ENCODE peak calls at places on chromosomes 1 and 21, in six cellular contexts. H, Y, C, W, Q and K are unnamed samples.

GRCh38 chr1:10738125-10738746 is 58.2 kb downstream of the CASZ1 start:
- DNase-seq in Y (peak; percentile 82), H (no peak), Q (peak; percentile 49), W (peak; percentile 86), C (peak; percentile 86), K (no peak)

GRCh38 chr1:92317836-92318493 is 19.1 kb downstream of the RPAP2 start:
- DNase-seq in Q (no peak), W (no peak), H (no peak), C (no peak), Y (no peak), K (no peak)

GRCh38 chr1:73862343-73862742 is 335.6 kb downstream of the LRRIQ3 start:
- DNase-seq in H (no peak), Y (no peak), Q (no peak), C (no peak), W (no peak), K (no peak)

GRCh38 chr1:206770531-206771352 is at the start of gene IL19:
- DNase-seq in Y (no peak), C (no peak), H (peak; percentile 34), Q (peak; percentile 5), W (no peak), K (no peak)

GRCh38 chr1:208556461-208556860 is 312.3 kb upstream of the PLXNA2 start:
- DNase-seq in W (no peak), Q (no peak), H (no peak), Y (no peak), C (no peak), K (no peak)

GRCh38 chr1:84877592-84877991 is 15.4 kb downstream of the LPAR3 start:
- DNase-seq in Q (no peak), H (peak; percentile 83), W (no peak), C (no peak), Y (no peak), K (no peak)

GRCh38 chr1:154589780-154590179 is 18.2 kb downstream of the ADAR start:
- DNase-seq in W (no peak), Y (no peak), C (no peak), Q (no peak), H (peak; percentile 59), K (no peak)

GRCh38 chr1:8727809-8728213 is 89.6 kb downstream of the RERE start:
- DNase-seq in H (no peak), Q (no peak), C (no peak), Y (no peak), W (no peak), K (peak; percentile 53)

GRCh38 chr1:60037061-60037460 is 36.5 kb downstream of the C1orf87 start:
- DNase-seq in Y (no peak), Q (no peak), C (no peak), W (no peak), H (no peak), K (no peak)

GRCh38 chr1:210085359-210085758 is 147.2 kb upstream of the SERTAD4 start:
- DNase-seq in Y (no peak), H (no peak), W (no peak), Q (no peak), C (no peak), K (no peak)

GRCh38 chr21:45417951-45418300 is 13.0 kb downstream of the COL18A1 start:
- DNase-seq in Y (no peak), Q (no peak), C (no peak), W (no peak), H (no peak), K (no peak)

GRCh38 chr1:94068096-94068830 is 52.7 kb downstream of the ABCA4 start:
- DNase-seq in Q (no peak), Y (no peak), H (peak; percentile 76), W (no peak), C (peak; percentile 46), K (no peak)

GRCh38 chr1:54643736-54644135 is 2.1 kb downstream of the MROH7 start:
- DNase-seq in Q (no peak), Y (no peak), W (no peak), C (no peak), H (no peak), K (no peak)

GRCh38 chr21:46184625-46185555 is 631 bp upstream of the SPATC1L start:
- DNase-seq in H (peak; percentile 75), C (peak; percentile 77), Q (peak; percentile 90), W (peak; percentile 93), Y (peak; percentile 86), K (peak; percentile 94)

GRCh38 chr1:98176414-98176813 is 255.6 kb upstream of the DPYD start:
- DNase-seq in W (no peak), H (no peak), Q (no peak), Y (no peak), C (no peak), K (no peak)

GRCh38 chr1:192724670-192725069 is 84.2 kb upstream of the RGS2 start:
- DNase-seq in Y (no peak), Q (no peak), H (peak; percentile 68), W (no peak), C (no peak), K (no peak)

GRCh38 chr1:116855788-116856187 is 53.9 kb upstream of the PTGFRN start:
- DNase-seq in C (no peak), Q (no peak), W (no peak), H (peak; percentile 39), Y (no peak), K (no peak)

GRCh38 chr1:86756062-86756406 is 51.7 kb downstream of the SH3GLB1 start:
- DNase-seq in Q (no peak), H (no peak), Y (no peak), W (no peak), C (no peak), K (no peak)

GRCh38 chr1:70443739-70444138 is 32.7 kb downstream of the CTH start:
- DNase-seq in Q (no peak), Y (no peak), H (no peak), W (no peak), C (no peak), K (no peak)

GRCh38 chr1:36342426-36343185 is 19.2 kb upstream of the EVA1B start:
- DNase-seq in Q (peak; percentile 79), C (peak; percentile 36), W (peak; percentile 75), Y (no peak), H (peak; percentile 67), K (peak; percentile 36)

GRCh38 chr21:38267991-38268858 is 11.4 kb downstream of the KCNJ15 start:
- DNase-seq in H (no peak), C (peak; percentile 44), W (no peak), Q (no peak), Y (no peak), K (no peak)

GRCh38 chr1:59532102-59532501 is 235.2 kb downstream of the FGGY start:
- DNase-seq in Y (no peak), W (no peak), Q (no peak), C (no peak), H (no peak), K (no peak)

GRCh38 chr1:41485605-41486004 is 1.1 kb upstream of the EDN2 start:
- DNase-seq in C (no peak), W (no peak), Y (no peak), Q (no peak), H (peak; percentile 79), K (no peak)

GRCh38 chr1:65459397-65459768 is 38.9 kb downstream of the LEPR start:
- DNase-seq in Q (peak; percentile 73), C (no peak), H (peak; percentile 22), W (no peak), Y (no peak), K (no peak)
- TF ChIP-seq CTCF in Q (peak; percentile 66), C (no peak), H (peak; percentile 42), W (peak; percentile 48), Y (no peak), K (peak; percentile 64)

DNA sequence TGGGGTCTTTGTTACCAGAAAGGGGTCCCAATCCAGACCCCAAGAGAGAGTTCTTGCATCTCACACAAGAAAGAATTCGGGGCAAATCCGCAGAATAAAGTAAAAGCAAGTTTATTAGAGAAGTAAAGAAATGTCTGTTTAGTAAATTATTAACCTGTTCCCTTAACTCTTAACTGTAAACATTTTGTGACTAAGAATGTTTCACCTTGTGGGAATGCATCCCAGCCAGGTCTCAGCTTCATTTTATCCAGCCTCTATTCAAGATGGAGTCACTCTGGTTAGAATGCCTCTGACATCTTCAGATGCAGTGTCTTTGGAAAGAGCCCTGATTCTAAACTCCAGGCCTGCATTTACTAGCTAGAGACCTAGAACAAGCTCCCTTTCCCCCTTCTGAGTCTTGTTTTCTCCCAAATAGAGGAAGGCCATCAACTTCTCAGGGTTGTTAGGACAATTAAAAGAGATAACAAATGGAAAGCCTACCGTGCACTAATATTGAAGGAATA is 4.5 kb upstream of the FABP3 start:
- DNase-seq in H (no peak), W (no peak), Y (no peak), Q (no peak), C (no peak), K (no peak)
- H3K27ac ChIP-seq in H (no peak overlapping the region), W (no peak overlapping the region), Y (no peak overlapping the region), Q (no peak overlapping the region), C (no peak overlapping the region), K (peak overlapping the region; percentile 79)

DNA sequence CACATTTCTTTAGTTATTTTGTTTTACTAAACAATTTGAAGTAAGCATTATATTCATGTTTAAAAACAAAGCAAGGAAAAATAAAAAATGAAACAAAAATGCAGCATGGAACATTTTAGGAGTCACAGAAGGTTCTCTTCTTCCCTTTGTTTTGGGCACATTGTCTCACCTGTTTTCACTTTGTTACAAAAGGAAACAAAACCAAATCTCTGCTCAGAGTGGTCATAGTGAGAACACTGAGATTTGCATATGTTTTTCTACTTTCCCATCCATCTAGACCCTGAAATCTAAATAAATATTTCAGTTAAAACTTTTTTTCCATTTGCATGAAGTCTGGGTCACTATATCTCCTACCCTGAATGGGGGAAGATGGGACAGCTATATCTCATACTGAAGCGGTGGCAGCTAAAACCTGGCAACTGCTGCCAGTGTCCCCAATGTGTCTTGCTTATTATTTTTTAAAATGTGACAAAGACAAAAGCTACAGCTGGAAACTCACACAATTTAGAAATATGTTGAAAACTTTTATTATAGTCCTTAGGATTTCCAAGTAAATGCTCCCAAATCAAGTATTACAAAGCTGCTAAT is 3.5 kb downstream of the EXOC8 start:
- DNase-seq in Y (no peak), W (no peak), H (no peak), Q (no peak), C (no peak), K (no peak)
- H3K4me3 ChIP-seq in Y (peak overlapping the region; percentile 88), W (peak overlapping the region; percentile 98), H (peak overlapping the region; percentile 16), Q (peak overlapping the region; percentile 90), C (peak overlapping the region; percentile 95), K (peak overlapping the region; percentile 88)

GRCh38 chr21:31408306-31409088 is 64.4 kb upstream of the TIAM1 start:
- DNase-seq in Q (no peak), C (no peak), W (no peak), Y (no peak), H (no peak), K (no peak)

GRCh38 chr21:31409849-31410762 is 66.0 kb upstream of the TIAM1 start:
- DNase-seq in W (no peak), C (no peak), H (no peak), Q (no peak), Y (no peak), K (no peak)

GRCh38 chr21:31413698-31414097 is 69.6 kb upstream of the TIAM1 start:
- DNase-seq in Q (no peak), Y (no peak), W (no peak), H (no peak), C (no peak), K (no peak)

GRCh38 chr21:31414601-31415000 is 70.5 kb upstream of the TIAM1 start:
- DNase-seq in C (no peak), W (no peak), Q (no peak), H (no peak), Y (no peak), K (peak; percentile 67)

DNA sequence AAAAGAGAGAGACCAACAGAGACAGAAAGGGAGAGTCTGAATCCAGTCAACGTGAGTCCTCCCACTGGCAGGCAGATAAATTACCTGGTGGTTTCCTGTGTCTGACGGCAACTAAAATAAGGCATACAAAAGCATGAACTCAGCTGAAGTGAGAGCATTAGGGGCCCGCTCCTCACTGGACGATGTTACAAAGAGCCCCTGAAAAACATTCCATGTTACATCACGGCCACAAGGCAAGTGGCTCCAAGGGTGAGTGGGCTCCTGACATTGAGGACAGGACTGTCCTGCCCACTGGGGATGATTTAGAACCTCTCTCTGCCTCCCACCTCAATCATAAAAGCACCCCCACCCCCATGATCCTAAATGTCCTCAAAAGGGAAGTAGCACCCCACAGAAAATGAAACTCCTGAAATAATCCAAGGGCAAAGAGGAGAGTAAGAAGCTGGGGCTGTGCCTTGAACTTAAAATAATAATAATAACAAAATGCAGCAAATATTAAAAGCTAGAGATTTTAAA is 66.8 kb upstream of the TIAM1 start:
- DNase-seq in Q (no peak), C (no peak), Y (no peak), W (no peak), H (no peak), K (no peak)
- TF ChIP-seq CTCF in Q (no peak), C (no peak), Y (no peak), W (no peak), H (no peak), K (no peak)